ENCODE peak calls at places on chromosome 2, in eight cellular contexts. U, B, H, R, T, C, X and A are unnamed samples.

GRCh38 chr2:94986392-94986963 is 39.0 kb upstream of the MAL start:
- DNase-seq in U (peak), B (peak), H (peak), R (peak), T (peak), C (peak), X (peak), A (peak)

GRCh38 chr2:232875256-232876070 is 5.4 kb downstream of the SNORC start:
- DNase-seq in U (no peak), B (peak), H (no peak), R (no peak), T (no peak), C (no peak), X (no peak), A (peak)

GRCh38 chr2:37085731-37086147 is 1.4 kb downstream of the GPATCH11 start:
- DNase-seq in U (peak), B (peak), H (no peak), R (peak), T (no peak), C (peak), X (no peak), A (no peak)

GRCh38 chr2:152036611-152037469 is 62.0 kb downstream of the CACNB4 start:
- DNase-seq in U (peak), B (peak), H (peak), R (peak), T (peak), C (peak), X (peak), A (peak)

GRCh38 chr2:188399159-188399558 is 107.5 kb downstream of the GULP1 start:
- DNase-seq in U (no peak), B (peak), H (no peak), R (peak), T (no peak), C (peak), X (no peak), A (no peak)

GRCh38 chr2:149661844-149662243 is 74.3 kb upstream of the MMADHC start:
- DNase-seq in U (no peak), B (peak), H (peak), R (peak), T (no peak), C (no peak), X (no peak), A (peak)

GRCh38 chr2:98579926-98580325 is 28.4 kb downstream of the COA5 start:
- DNase-seq in U (no peak), B (no peak), H (no peak), R (no peak), T (no peak), C (no peak), X (no peak), A (no peak)

GRCh38 chr2:216492951-216493685 is 5.5 kb upstream of the RPL37A start:
- DNase-seq in U (no peak), B (peak), H (peak), R (peak), T (no peak), C (no peak), X (no peak), A (no peak)

GRCh38 chr2:106098081-106098480 is 96.0 kb downstream of the UXS1 start:
- DNase-seq in U (no peak), B (no peak), H (peak), R (no peak), T (no peak), C (no peak), X (no peak), A (no peak)

GRCh38 chr2:115162454-115163293 is 720.2 kb downstream of the DPP10 start:
- DNase-seq in U (no peak), B (no peak), H (no peak), R (no peak), T (peak), C (no peak), X (no peak), A (no peak)

GRCh38 chr2:214277880-214278279 is 133.0 kb upstream of the VWC2L start:
- DNase-seq in U (no peak), B (no peak), H (no peak), R (no peak), T (no peak), C (no peak), X (no peak), A (no peak)

GRCh38 chr2:164800572-164800971 is 41.1 kb downstream of the COBLL1 start:
- DNase-seq in U (no peak), B (no peak), H (no peak), R (no peak), T (no peak), C (no peak), X (no peak), A (no peak)

GRCh38 chr2:239192975-239193374 is 207.8 kb downstream of the HDAC4 start:
- DNase-seq in U (no peak), B (no peak), H (no peak), R (no peak), T (no peak), C (no peak), X (no peak), A (no peak)

GRCh38 chr2:18545384-18545783 is 15.1 kb downstream of the RDH14 start:
- DNase-seq in U (no peak), B (no peak), H (no peak), R (peak), T (no peak), C (no peak), X (no peak), A (no peak)

GRCh38 chr2:47271054-47272000 is 116.2 kb upstream of the STPG4 start:
- DNase-seq in U (no peak), B (no peak), H (no peak), R (no peak), T (no peak), C (no peak), X (no peak), A (peak)

GRCh38 chr2:112048887-112049286 is 6.2 kb upstream of the TMEM87B start:
- DNase-seq in U (peak), B (peak), H (peak), R (peak), T (peak), C (peak), X (peak), A (peak)

GRCh38 chr2:170262806-170263205 is 84.9 kb downstream of the MYO3B start:
- DNase-seq in U (no peak), B (no peak), H (no peak), R (no peak), T (no peak), C (no peak), X (no peak), A (no peak)

GRCh38 chr2:226123307-226123706 is 676.3 kb downstream of the IRS1 start:
- DNase-seq in U (no peak), B (no peak), H (no peak), R (peak), T (no peak), C (peak), X (no peak), A (no peak)

GRCh38 chr2:143616452-143616851 is 487.2 kb downstream of the ARHGAP15 start:
- DNase-seq in U (no peak), B (no peak), H (no peak), R (no peak), T (no peak), C (no peak), X (no peak), A (no peak)

GRCh38 chr2:40220177-40220925 is 231.5 kb downstream of the SLC8A1 start:
- DNase-seq in U (no peak), B (no peak), H (no peak), R (peak), T (no peak), C (no peak), X (no peak), A (no peak)

GRCh38 chr2:36951030-36951518 is 15.3 kb downstream of the STRN start:
- DNase-seq in U (no peak), B (no peak), H (no peak), R (no peak), T (no peak), C (no peak), X (no peak), A (no peak)

GRCh38 chr2:10548626-10549025 is 100.5 kb upstream of the ODC1 start:
- DNase-seq in U (no peak), B (no peak), H (peak), R (no peak), T (no peak), C (no peak), X (no peak), A (no peak)

GRCh38 chr2:200863655-200864205 is 728 bp downstream of the CLK1 start:
- DNase-seq in U (no peak), B (peak), H (no peak), R (peak), T (no peak), C (no peak), X (peak), A (no peak)

GRCh38 chr2:101307950-101308431 is 510 bp downstream of the RNF149 start:
- DNase-seq in U (peak), B (peak), H (no peak), R (no peak), T (no peak), C (no peak), X (peak), A (no peak)

GRCh38 chr2:105919191-105919811 is 174.6 kb downstream of the NCK2 start:
- DNase-seq in U (no peak), B (no peak), H (peak), R (peak), T (peak), C (peak), X (no peak), A (no peak)

GRCh38 chr2:113888641-113889470 is 1.0 kb upstream of the ACTR3 start:
- DNase-seq in U (no peak), B (no peak), H (no peak), R (no peak), T (no peak), C (no peak), X (no peak), A (no peak)